ENCODE peak calls at places on chromosome 16, in four cellular contexts. One of them, this sample, is unnamed.

GRCh38 chr16:3789375-3790067 is 72.2 kb upstream of the TRAP1 start:
- DNase-seq in SK-N-SH: no peak
- DNase-seq in HepG2: no peak
- DNase-seq in K562: no peak
- DNase-seq in this sample: no peak

GRCh38 chr16:84040823-84041391 is 1.7 kb downstream of the SLC38A8 start:
- DNase-seq in SK-N-SH: no peak
- DNase-seq in K562: no peak
- DNase-seq in HepG2: no peak
- DNase-seq in this sample: no peak

GRCh38 chr16:11050536-11050935 is 106.2 kb downstream of the CLEC16A start:
- DNase-seq in SK-N-SH: no peak
- DNase-seq in HepG2: no peak
- DNase-seq in K562: no peak
- DNase-seq in this sample: no peak

GRCh38 chr16:67071476-67072048 is 38.2 kb upstream of the PHAF1 start:
- DNase-seq in HepG2: no peak
- DNase-seq in K562: no peak
- DNase-seq in SK-N-SH: no peak
- DNase-seq in this sample: no peak

GRCh38 chr16:9941245-9941644 is 241.0 kb downstream of the GRIN2A start:
- DNase-seq in HepG2: no peak
- DNase-seq in K562: no peak
- DNase-seq in SK-N-SH: no peak
- DNase-seq in this sample: no peak

GRCh38 chr16:22235839-22236745 is 30.0 kb downstream of the EEF2K start:
- DNase-seq in SK-N-SH: no peak
- DNase-seq in HepG2: no peak
- DNase-seq in K562: no peak
- DNase-seq in this sample: no peak

GRCh38 chr16:28923652-28924398 is 1.2 kb downstream of the RABEP2 start:
- DNase-seq in HepG2: peak
- DNase-seq in SK-N-SH: no peak
- DNase-seq in K562: no peak
- DNase-seq in this sample: no peak

GRCh38 chr16:22214893-22215292 is 8.8 kb downstream of the EEF2K start:
- DNase-seq in HepG2: no peak
- DNase-seq in SK-N-SH: no peak
- DNase-seq in K562: peak
- DNase-seq in this sample: no peak

GRCh38 chr16:27269300-27270150 is 953 bp upstream of the NSMCE1 start:
- DNase-seq in HepG2: peak
- DNase-seq in K562: no peak
- DNase-seq in SK-N-SH: no peak
- DNase-seq in this sample: no peak

GRCh38 chr16:22369221-22369811 is 5.1 kb downstream of the CDR2 start:
- DNase-seq in K562: peak
- DNase-seq in SK-N-SH: no peak
- DNase-seq in HepG2: peak
- DNase-seq in this sample: no peak

GRCh38 chr16:9107025-9107970 is 15.9 kb downstream of the HAPSTR1 start:
- DNase-seq in K562: no peak
- DNase-seq in HepG2: no peak
- DNase-seq in SK-N-SH: no peak
- DNase-seq in this sample: no peak

GRCh38 chr16:72847187-72848044 is 200.5 kb downstream of the ZFHX3 start:
- DNase-seq in SK-N-SH: peak
- DNase-seq in K562: peak
- DNase-seq in HepG2: peak
- DNase-seq in this sample: no peak

GRCh38 chr16:78210305-78210704 is 110.9 kb downstream of the WWOX start:
- DNase-seq in SK-N-SH: no peak
- DNase-seq in K562: no peak
- DNase-seq in HepG2: no peak
- DNase-seq in this sample: peak

GRCh38 chr16:53848277-53848942 is 144.5 kb downstream of the FTO start:
- DNase-seq in SK-N-SH: peak
- DNase-seq in K562: no peak
- DNase-seq in HepG2: peak
- DNase-seq in this sample: no peak

GRCh38 chr16:53518550-53519416 is 15.8 kb upstream of the AKTIP start:
- DNase-seq in K562: peak
- DNase-seq in SK-N-SH: no peak
- DNase-seq in HepG2: no peak
- DNase-seq in this sample: no peak

GRCh38 chr16:81175325-81175891 is 63.1 kb upstream of the BCO1 start:
- DNase-seq in HepG2: peak
- DNase-seq in SK-N-SH: no peak
- DNase-seq in K562: no peak
- DNase-seq in this sample: no peak

GRCh38 chr16:15401972-15402371 is 6.4 kb downstream of the MPV17L start:
- DNase-seq in K562: no peak
- DNase-seq in SK-N-SH: no peak
- DNase-seq in HepG2: no peak
- DNase-seq in this sample: no peak

GRCh38 chr16:85451646-85452363 is 161.3 kb upstream of the GSE1 start:
- DNase-seq in HepG2: no peak
- DNase-seq in SK-N-SH: no peak
- DNase-seq in K562: no peak
- DNase-seq in this sample: no peak

DNA sequence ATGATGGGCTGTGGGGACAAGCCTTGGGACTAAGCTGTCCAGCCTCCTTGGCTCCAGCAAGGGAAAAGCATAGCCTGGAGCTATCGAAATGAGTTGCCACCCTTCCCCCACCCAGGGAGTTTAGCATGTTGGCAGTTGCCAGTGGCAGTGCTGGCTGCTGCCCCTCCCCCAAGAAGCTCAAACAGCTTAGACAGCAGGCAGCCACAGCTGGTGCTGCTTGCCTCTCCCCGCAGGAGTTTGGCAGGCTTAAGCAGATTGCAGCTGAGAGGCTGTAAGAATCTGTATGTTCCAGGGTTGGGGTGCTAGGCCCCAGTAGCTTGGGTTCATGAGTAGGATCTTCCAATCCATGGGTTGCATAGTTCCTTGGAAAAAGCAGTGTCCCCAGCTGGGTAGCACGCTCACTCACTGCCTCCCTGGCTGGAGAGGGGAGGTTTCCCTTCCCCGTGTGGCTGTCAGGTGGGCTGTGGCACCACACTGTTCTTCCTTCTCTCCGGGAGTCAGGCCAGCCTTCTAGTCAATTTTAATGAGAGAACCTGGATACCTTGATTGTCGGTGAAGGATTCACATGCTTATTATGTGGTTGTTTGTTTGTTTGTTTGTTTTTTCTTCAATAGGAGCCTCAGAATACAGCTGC is 506.1 kb downstream of the CDH11 start:
- DNase-seq in SK-N-SH: no peak
- DNase-seq in K562: no peak
- DNase-seq in HepG2: no peak
- DNase-seq in this sample: no peak
- TF ChIP-seq ELF1 in SK-N-SH: no peak
- TF ChIP-seq ELF1 in K562: no peak
- TF ChIP-seq ELF1 in HepG2: no peak
- TF ChIP-seq ELF1 in this sample: no peak

GRCh38 chr16:90081606-90081970 is 4.5 kb upstream of the PRDM7 start:
- DNase-seq in SK-N-SH: no peak
- DNase-seq in K562: no peak
- DNase-seq in HepG2: no peak
- DNase-seq in this sample: no peak
- H3K4me3 ChIP-seq in SK-N-SH: no peak
- H3K4me3 ChIP-seq in K562: no peak
- H3K4me3 ChIP-seq in HepG2: no peak
- H3K4me3 ChIP-seq in this sample: peak

GRCh38 chr16:20878682-20879147 is 21.4 kb downstream of the DCUN1D3 start:
- DNase-seq in SK-N-SH: no peak
- DNase-seq in K562: no peak
- DNase-seq in HepG2: peak
- DNase-seq in this sample: no peak
- H3K27ac ChIP-seq in SK-N-SH: peak
- H3K27ac ChIP-seq in K562: no peak
- H3K27ac ChIP-seq in HepG2: peak
- H3K27ac ChIP-seq in this sample: peak

DNA sequence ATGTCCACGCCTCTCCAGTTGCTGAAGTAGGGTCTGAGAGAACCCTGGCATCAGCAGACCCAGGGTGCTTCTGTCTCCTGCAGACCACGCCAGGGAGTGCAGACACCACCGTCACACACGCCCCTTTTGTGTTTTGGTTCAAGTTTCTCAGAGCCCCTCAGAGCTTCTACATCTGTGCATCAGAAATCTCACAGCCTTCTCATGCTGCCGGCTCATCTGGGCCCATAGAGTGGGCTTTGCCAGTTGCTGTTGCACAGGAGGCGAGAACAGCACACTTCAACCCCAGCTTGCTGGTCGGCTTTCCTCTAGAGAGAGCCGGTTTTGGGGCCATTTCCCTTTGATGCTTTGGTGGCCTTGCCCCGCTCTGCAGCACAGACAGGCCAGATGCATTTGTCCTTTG is 60.9 kb downstream of the PDPK1 start:
- DNase-seq in K562: no peak
- DNase-seq in HepG2: no peak
- DNase-seq in SK-N-SH: no peak
- DNase-seq in this sample: no peak
- TF ChIP-seq ELF1 in K562: no peak
- TF ChIP-seq ELF1 in HepG2: no peak
- TF ChIP-seq ELF1 in SK-N-SH: no peak
- TF ChIP-seq ELF1 in this sample: no peak

DNA sequence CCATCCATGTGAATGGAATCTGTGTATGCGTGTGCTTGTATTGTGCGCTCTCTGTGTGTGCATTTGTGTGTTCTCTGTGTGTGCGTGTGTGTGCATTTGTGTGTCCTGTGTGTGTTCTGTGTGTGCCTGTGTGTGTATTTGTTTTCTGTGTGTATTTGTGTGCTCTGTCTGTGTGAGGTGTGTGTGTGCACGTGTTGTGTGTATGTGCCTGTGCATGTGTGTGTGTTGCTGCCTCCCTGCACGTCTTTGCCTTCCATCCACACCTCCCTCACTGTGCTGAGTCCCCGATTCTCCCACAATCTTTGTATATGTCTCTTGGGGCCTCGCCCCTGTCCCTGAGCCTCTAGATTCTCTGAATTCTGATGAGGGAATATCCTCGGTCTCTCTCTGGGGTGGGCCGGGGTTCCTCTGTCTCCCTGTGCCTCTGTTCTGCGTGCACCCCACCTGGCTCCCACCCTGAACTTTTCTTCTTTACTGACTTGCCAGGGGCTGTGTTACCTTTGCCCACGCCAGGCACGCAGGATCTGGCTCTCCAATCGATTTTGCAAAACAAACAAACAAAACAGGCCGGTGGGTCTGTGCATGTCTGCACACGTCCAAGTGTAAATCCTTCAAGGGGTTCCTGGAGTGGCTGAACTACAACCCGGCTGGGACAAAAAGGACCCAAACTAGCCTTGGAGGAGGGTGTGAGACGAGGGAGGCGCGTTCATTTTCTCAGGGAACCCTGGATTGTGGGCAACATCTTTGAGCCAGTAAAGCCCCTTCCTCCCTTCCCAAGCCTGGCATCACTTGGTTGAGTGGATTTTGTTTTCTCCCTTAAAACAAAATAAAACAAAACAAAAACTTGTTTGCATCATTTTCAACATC is 8.1 kb upstream of the FOXF1 start:
- DNase-seq in HepG2: no peak
- DNase-seq in K562: no peak
- DNase-seq in SK-N-SH: no peak
- DNase-seq in this sample: no peak
- H3K4me3 ChIP-seq in HepG2: no peak
- H3K4me3 ChIP-seq in K562: no peak
- H3K4me3 ChIP-seq in SK-N-SH: no peak
- H3K4me3 ChIP-seq in this sample: no peak

GRCh38 chr16:2142942-2143868 is 5.2 kb upstream of the RAB26 start:
- DNase-seq in SK-N-SH: no peak
- DNase-seq in K562: peak
- DNase-seq in HepG2: no peak
- DNase-seq in this sample: no peak

GRCh38 chr16:2146739-2147138 is 1.7 kb upstream of the RAB26 start:
- DNase-seq in HepG2: no peak
- DNase-seq in SK-N-SH: no peak
- DNase-seq in K562: no peak
- DNase-seq in this sample: no peak

GRCh38 chr16:2145843-2146242 is 2.6 kb upstream of the RAB26 start:
- DNase-seq in K562: no peak
- DNase-seq in HepG2: no peak
- DNase-seq in SK-N-SH: no peak
- DNase-seq in this sample: no peak

GRCh38 chr16:2147378-2147777 is 1.0 kb upstream of the RAB26 start:
- DNase-seq in HepG2: no peak
- DNase-seq in SK-N-SH: no peak
- DNase-seq in K562: no peak
- DNase-seq in this sample: no peak

DNA sequence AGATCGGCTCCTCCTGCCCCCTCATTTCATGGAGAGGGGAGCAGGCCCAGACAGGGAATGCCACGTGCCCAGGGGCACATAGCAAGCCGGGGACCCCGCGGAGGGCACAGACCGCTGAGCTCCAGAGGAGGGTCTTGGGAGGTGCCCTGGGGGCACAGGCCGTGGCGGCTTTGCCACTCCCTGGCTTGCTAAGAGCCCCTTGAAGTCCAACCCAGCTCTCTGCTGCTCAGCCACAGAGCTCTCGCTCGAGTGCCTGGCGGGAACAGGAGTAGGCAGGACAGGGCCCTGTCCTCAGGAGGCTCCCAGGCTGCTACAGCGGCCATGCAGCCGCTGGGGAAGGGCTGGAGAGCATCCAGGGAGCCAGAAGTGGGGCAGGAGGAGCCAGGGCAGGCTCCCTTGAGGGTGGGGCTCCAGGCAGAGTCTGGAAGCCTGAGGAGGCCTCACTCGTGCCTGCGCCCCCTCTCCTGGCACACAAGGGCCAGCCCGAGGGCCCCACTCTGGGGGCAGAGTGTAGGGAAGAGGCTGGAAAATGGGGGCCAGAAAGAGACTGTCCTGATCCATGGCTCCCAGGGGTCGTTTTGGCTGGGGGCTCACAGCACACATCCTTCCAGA is 4.4 kb upstream of the RAB26 start:
- DNase-seq in HepG2: no peak
- DNase-seq in K562: no peak
- DNase-seq in SK-N-SH: no peak
- DNase-seq in this sample: no peak
- H3K27ac ChIP-seq in HepG2: no peak
- H3K27ac ChIP-seq in K562: no peak
- H3K27ac ChIP-seq in SK-N-SH: no peak
- H3K27ac ChIP-seq in this sample: no peak

DNA sequence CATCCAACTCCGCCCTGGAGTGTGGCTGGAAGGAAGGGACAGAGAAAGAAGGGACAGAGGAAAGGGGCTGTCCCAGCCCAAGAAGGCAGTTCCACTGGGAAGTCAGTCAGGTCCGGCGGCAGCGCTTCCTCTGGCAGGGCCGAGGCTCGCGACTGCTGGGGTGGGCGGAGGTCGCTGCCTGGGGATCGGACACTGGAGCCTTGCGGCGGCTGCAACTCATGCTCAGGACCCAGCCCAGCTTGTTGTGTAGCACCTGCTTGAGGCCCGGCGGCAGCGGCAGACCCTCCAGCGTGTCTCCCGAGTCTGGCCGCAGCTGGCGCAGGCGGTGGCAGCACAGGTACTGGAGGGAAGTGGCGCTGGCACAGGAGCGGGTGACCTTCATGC is 4.0 kb upstream of the MRPS34 start:
- DNase-seq in K562: no peak
- DNase-seq in SK-N-SH: no peak
- DNase-seq in HepG2: no peak
- DNase-seq in this sample: no peak
- TF ChIP-seq ELF1 in K562: no peak
- TF ChIP-seq ELF1 in SK-N-SH: no peak
- TF ChIP-seq ELF1 in HepG2: no peak
- TF ChIP-seq ELF1 in this sample: no peak

GRCh38 chr16:56911771-56912541 is 20.0 kb upstream of the HERPUD1 start:
- DNase-seq in SK-N-SH: no peak
- DNase-seq in HepG2: no peak
- DNase-seq in K562: no peak
- DNase-seq in this sample: no peak
- H3K4me3 ChIP-seq in SK-N-SH: no peak
- H3K4me3 ChIP-seq in HepG2: no peak
- H3K4me3 ChIP-seq in K562: no peak
- H3K4me3 ChIP-seq in this sample: no peak

This sample was measured in HCT116.